ENCODE peak calls at places on chromosome X, in ten cellular contexts. I, Y, E, W, N, O, C, G, H and R are unnamed samples.

GRCh38 chrX:72715546-72715945 is 1.4 kb upstream of the PHKA1 start:
- DNase-seq in I (no peak), Y (no peak), E (no peak), W (no peak), N (no peak), O (no peak), C (no peak), G (no peak), H (no peak), R (no peak)

GRCh38 chrX:133676344-133677122 is 261.2 kb upstream of the GPC4 start:
- DNase-seq in I (no peak), Y (no peak), E (no peak), W (no peak), N (no peak), O (no peak), C (no peak), G (no peak), H (no peak), R (no peak)

GRCh38 chrX:20029728-20030127 is 38.9 kb upstream of the BCLAF3 start:
- DNase-seq in I (no peak), Y (no peak), E (peak), W (no peak), N (no peak), O (no peak), C (no peak), G (no peak), H (no peak), R (peak)

GRCh38 chrX:117808413-117808812 is 308.2 kb downstream of the KLHL13 start:
- DNase-seq in I (no peak), Y (no peak), E (no peak), W (no peak), N (no peak), O (no peak), C (no peak), G (no peak), H (no peak), R (no peak)

GRCh38 chrX:71622347-71623104 is 4.2 kb upstream of the CXCR3 start:
- DNase-seq in I (peak), Y (peak), E (no peak), W (no peak), N (peak), O (no peak), C (peak), G (peak), H (peak), R (no peak)

GRCh38 chrX:33132569-33132968 is 78.8 kb downstream of the DMD start:
- DNase-seq in I (no peak), Y (no peak), E (no peak), W (no peak), N (no peak), O (no peak), C (peak), G (no peak), H (no peak), R (no peak)

GRCh38 chrX:26822448-26822847 is 606.5 kb downstream of the MAGEB5 start:
- DNase-seq in I (no peak), Y (no peak), E (no peak), W (no peak), N (no peak), O (no peak), C (no peak), G (no peak), H (no peak), R (no peak)

GRCh38 chrX:9342581-9343051 is 122.2 kb upstream of the TBL1X start:
- DNase-seq in I (peak), Y (peak), E (no peak), W (no peak), N (no peak), O (no peak), C (peak), G (no peak), H (peak), R (no peak)

GRCh38 chrX:150486011-150486410 is 82.4 kb upstream of the MTM1 start:
- DNase-seq in I (peak), Y (peak), E (no peak), W (no peak), N (peak), O (no peak), C (peak), G (peak), H (peak), R (no peak)

GRCh38 chrX:57900961-57901360 is 9.3 kb downstream of the ZXDA start:
- DNase-seq in I (no peak), Y (no peak), E (no peak), W (no peak), N (no peak), O (no peak), C (no peak), G (peak), H (peak), R (peak)

GRCh38 chrX:35890699-35891098 is 28.8 kb upstream of the CFAP47 start:
- DNase-seq in I (peak), Y (no peak), E (peak), W (no peak), N (no peak), O (no peak), C (peak), G (peak), H (peak), R (no peak)
- TF ChIP-seq CTCF in I (peak), Y (no peak), E (peak), W (no peak), N (no peak), O (no peak), C (peak), G (peak), H (no peak), R (peak)

DNA sequence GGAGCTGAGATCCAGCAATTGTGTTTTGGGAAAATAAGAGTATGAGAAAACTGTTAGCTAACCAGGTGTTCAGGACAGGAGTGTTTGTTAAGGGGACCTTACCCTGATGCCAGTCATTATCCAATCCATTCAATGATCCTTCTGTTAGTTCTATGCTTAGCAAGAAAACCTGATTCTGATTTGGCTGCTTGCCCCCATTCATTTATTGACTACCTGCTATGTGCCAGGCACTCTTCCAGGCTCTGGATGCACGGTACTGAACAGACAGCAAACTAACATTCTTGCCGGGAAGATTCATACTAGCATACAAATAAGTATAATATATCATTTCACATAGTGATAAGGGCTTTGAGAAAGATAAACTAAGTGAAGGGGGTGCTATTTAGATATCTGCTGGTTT is 1.0 kb upstream of the MECP2 start:
- DNase-seq in I (no peak), Y (no peak), E (no peak), W (no peak), N (no peak), O (no peak), C (no peak), G (no peak), H (no peak), R (no peak)
- H3K4me3 ChIP-seq in I (no peak), Y (no peak), E (no peak), W (no peak), N (no peak), O (no peak), C (no peak), G (no peak), H (no peak), R (no peak)

GRCh38 chrX:95330292-95330691 is 1354.3 kb upstream of the DIAPH2 start:
- DNase-seq in I (no peak), Y (no peak), E (no peak), W (no peak), N (no peak), O (no peak), C (no peak), G (no peak), H (no peak), R (no peak)

DNA sequence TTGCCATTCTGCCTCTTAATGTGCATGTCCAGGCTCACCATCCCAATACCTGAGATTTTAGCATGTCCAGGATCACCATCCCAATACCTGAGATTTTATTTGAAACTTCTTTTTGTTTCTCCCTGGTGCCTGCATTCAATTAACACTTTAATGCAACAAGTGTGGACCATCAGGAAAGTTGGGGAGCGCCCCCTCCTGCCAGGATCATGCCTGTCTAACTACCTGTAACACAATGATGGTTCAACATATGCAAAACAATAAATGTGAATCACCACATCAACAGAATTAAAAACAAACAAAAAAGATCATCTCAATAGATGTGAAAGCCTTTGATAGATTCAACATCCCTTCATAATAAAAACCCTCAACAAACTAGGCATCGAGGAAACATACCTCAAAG is 1359.5 kb upstream of the DIAPH2 start:
- DNase-seq in I (no peak), Y (no peak), E (no peak), W (no peak), N (no peak), O (no peak), C (no peak), G (no peak), H (no peak), R (no peak)
- TF ChIP-seq CTCF in I (no peak), Y (no peak), E (no peak), W (no peak), N (no peak), O (no peak), C (no peak), G (no peak), H (no peak), R (no peak)

DNA sequence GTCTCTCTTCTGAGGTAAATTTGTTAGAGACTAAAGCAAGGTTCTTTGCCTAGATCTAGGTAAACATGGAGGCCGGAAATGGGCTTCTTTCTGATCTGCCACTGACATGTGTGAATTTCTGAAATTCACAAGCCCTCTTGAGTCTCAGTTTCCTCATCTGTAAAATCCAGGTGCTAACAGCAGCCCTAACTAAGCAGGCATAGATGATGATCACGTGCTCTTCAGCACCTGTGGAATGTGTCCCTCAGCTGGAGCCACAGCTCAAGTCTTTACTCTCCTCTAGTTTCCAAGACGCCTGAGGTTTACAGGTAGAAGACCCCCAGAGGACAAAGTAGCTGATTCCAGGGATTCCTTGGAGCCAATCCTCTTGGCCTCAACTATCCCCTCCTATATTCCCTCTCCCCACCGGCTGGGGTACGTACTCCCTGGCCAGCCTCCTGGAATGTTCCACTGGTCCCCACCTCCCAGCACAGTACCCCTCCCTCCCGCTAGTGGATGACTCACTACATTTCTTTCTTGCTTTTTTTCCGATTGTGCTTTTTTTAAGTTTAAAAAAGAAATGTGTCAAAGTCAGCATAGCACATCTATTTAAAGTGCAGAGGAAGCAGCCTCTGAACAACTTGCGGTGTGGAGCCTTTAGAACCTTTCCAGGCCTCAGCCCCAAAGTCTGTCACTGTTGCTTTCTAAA is 98.5 kb downstream of the PHKA2 start:
- DNase-seq in I (no peak), Y (peak), E (no peak), W (no peak), N (no peak), O (no peak), C (no peak), G (no peak), H (peak), R (no peak)
- H3K4me3 ChIP-seq in I (peak), Y (peak), E (no peak), W (no peak), N (peak), O (no peak), C (peak), G (no peak), H (no peak), R (peak)

GRCh38 chrX:43350935-43351334 is 305.2 kb upstream of the MAOA start:
- DNase-seq in I (no peak), Y (no peak), E (no peak), W (no peak), N (no peak), O (no peak), C (no peak), G (no peak), H (no peak), R (no peak)

GRCh38 chrX:43345166-43345565 is 310.9 kb upstream of the MAOA start:
- DNase-seq in I (no peak), Y (no peak), E (no peak), W (no peak), N (no peak), O (no peak), C (no peak), G (no peak), H (no peak), R (no peak)

DNA sequence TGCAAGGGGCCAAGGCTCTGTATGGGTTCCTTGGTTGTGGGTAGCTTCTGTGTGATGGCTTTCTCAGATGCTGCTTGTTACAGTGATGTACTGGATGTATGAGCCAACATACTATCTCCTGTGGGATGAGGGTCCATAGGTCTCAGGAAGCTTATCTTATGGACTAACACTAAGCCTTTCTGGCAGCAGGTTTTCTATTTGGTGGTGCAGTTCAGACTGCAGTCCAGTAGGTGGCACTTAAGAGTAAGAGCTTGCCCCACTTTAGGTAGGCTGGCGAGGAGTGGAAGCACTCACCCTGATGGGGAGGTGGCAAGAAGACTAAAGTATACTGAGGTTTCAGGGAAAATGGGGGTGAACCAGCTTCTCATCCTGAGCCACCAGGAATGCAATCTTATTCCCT is 306.7 kb upstream of the MAOA start:
- DNase-seq in I (no peak), Y (no peak), E (no peak), W (no peak), N (peak), O (no peak), C (peak), G (no peak), H (no peak), R (no peak)
- TF ChIP-seq CTCF in I (no peak), Y (no peak), E (peak), W (peak), N (peak), O (peak), C (peak), G (peak), H (peak), R (peak)

DNA sequence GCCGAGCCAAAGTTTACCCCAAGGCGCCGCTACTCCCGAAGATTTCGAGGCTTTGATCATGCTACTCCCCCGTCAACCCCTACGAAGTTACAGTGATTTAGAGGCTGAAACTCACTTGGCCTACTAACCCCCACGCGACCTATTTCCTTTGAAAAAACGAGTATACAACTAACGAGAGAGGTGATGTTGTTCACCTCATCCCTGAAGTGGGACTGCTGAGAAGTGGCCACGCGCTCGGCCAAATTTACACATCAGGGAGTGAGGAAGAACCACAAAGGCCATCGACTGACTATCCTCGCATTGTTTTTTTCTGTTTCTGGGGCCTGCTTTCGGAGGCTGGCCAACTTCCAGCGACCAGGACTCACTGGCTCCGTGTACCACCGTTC is 37.7 kb downstream of the PGRMC1 start:
- DNase-seq in I (no peak), Y (no peak), E (no peak), W (no peak), N (no peak), O (no peak), C (no peak), G (no peak), H (no peak), R (no peak)
- H3K4me3 ChIP-seq in I (no peak), Y (peak), E (peak), W (no peak), N (peak), O (no peak), C (no peak), G (peak), H (no peak), R (no peak)

GRCh38 chrX:404656-405055 is 17.9 kb upstream of the PPP2R3B start:
- DNase-seq in I (no peak), Y (no peak), E (no peak), W (no peak), N (no peak), O (no peak), C (no peak), G (no peak), H (no peak), R (no peak)

GRCh38 chrX:405149-405548 is 18.4 kb upstream of the PPP2R3B start:
- DNase-seq in I (no peak), Y (no peak), E (no peak), W (no peak), N (no peak), O (no peak), C (no peak), G (no peak), H (no peak), R (no peak)

GRCh38 chrX:400258-400657 is 13.6 kb upstream of the PPP2R3B start:
- DNase-seq in I (no peak), Y (no peak), E (no peak), W (no peak), N (no peak), O (no peak), C (peak), G (no peak), H (no peak), R (no peak)

GRCh38 chrX:397575-397974 is 10.9 kb upstream of the PPP2R3B start:
- DNase-seq in I (no peak), Y (no peak), E (no peak), W (peak), N (no peak), O (peak), C (peak), G (peak), H (peak), R (no peak)

DNA sequence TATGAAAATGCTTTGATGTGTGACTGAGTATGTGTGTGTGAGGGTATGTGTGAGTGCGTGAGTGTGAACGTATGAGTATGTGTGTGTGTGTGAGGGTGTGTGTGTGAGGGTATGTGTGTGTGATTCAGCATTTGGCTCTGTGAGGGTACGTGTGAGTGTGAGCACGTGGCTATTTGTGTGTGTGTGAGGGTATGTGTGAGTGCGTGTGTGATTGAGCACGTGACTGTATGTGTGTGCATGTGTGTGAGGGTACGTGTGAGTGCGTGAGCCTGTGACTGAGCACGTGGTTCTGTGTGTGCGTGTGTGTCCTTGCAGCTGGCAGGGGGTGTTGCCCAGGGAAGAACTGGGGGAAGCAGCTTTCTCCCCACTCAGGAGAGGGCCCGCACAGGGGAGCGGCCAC is 16.1 kb upstream of the PPP2R3B start:
- DNase-seq in I (no peak), Y (no peak), E (no peak), W (no peak), N (no peak), O (no peak), C (no peak), G (no peak), H (no peak), R (no peak)
- TF ChIP-seq CTCF in I (no peak), Y (no peak), E (no peak), W (no peak), N (no peak), O (no peak), C (no peak), G (no peak), H (no peak), R (no peak)